ENCODE peak calls at places on chromosomes 3 and 15, in nine cellular contexts. K, P, X, D, A, T, Q, M and N are unnamed samples.
A peak's percentile ranks its signal among the peaks of the same experiment; 100 is the strongest.

GRCh38 chr3:127566801-127567200 is 23.7 kb downstream of the TPRA1 start:
- DNase-seq in K (no peak), P (no peak), X (no peak), D (no peak), A (no peak), T (peak; percentile 20), Q (no peak), M (no peak), N (no peak)

GRCh38 chr3:133712017-133712416 is 34.2 kb upstream of the TF start:
- DNase-seq in K (no peak), P (no peak), X (no peak), D (no peak), A (no peak), T (no peak), Q (no peak), M (no peak), N (no peak)

GRCh38 chr3:195080125-195080524 is 190.8 kb downstream of the XXYLT1 start:
- DNase-seq in K (peak; percentile 45), P (no peak), X (no peak), D (no peak), A (no peak), T (no peak), Q (no peak), M (no peak), N (no peak)

GRCh38 chr3:13451301-13451673 is 28.8 kb upstream of the HDAC11 start:
- DNase-seq in K (peak; percentile 55), P (no peak), X (no peak), D (no peak), A (no peak), T (peak; percentile 46), Q (no peak), M (no peak), N (no peak)

GRCh38 chr15:68252925-68253534 is 23.5 kb upstream of the CLN6 start:
- DNase-seq in K (no peak), P (no peak), X (peak; percentile 94), D (peak; percentile 72), A (peak; percentile 37), T (peak; percentile 76), Q (no peak), M (no peak), N (no peak)

GRCh38 chr15:96340611-96341464 is 10.3 kb downstream of the NR2F2 start:
- DNase-seq in K (peak; percentile 56), P (no peak), X (peak; percentile 71), D (no peak), A (no peak), T (peak; percentile 70), Q (peak; percentile 79), M (no peak), N (no peak)

GRCh38 chr3:31917303-31917903 is 63.7 kb downstream of the OSBPL10 start:
- DNase-seq in K (no peak), P (no peak), X (peak; percentile 25), D (no peak), A (no peak), T (no peak), Q (no peak), M (no peak), N (no peak)

GRCh38 chr15:55737373-55737772 is 5.6 kb downstream of the PRTG start:
- DNase-seq in K (no peak), P (no peak), X (peak; percentile 34), D (no peak), A (no peak), T (peak; percentile 71), Q (no peak), M (no peak), N (no peak)

GRCh38 chr3:48716508-48716981 is 476 bp downstream of the IP6K2 start:
- DNase-seq in K (no peak), P (no peak), X (no peak), D (no peak), A (peak; percentile 26), T (peak; percentile 4), Q (no peak), M (no peak), N (no peak)

GRCh38 chr15:92392462-92392861 is 1.2 kb upstream of the ST8SIA2 start:
- DNase-seq in K (no peak), P (no peak), X (no peak), D (no peak), A (no peak), T (no peak), Q (no peak), M (no peak), N (no peak)

GRCh38 chr3:153615863-153616262 is 453.8 kb downstream of the RAP2B start:
- DNase-seq in K (no peak), P (no peak), X (no peak), D (no peak), A (no peak), T (no peak), Q (no peak), M (no peak), N (no peak)

GRCh38 chr15:73573572-73573971 is 59.6 kb downstream of the NPTN start:
- DNase-seq in K (no peak), P (no peak), X (peak; percentile 88), D (no peak), A (no peak), T (peak; percentile 44), Q (no peak), M (no peak), N (no peak)

GRCh38 chr3:46453526-46454208 is 11.0 kb downstream of the LTF start:
- DNase-seq in K (no peak), P (no peak), X (no peak), D (no peak), A (no peak), T (no peak), Q (no peak), M (no peak), N (no peak)

GRCh38 chr15:69562564-69562963 is 109.9 kb downstream of the RPLP1 start:
- DNase-seq in K (no peak), P (no peak), X (no peak), D (no peak), A (no peak), T (no peak), Q (no peak), M (no peak), N (no peak)

GRCh38 chr15:68055224-68055705 is 1.1 kb downstream of the PIAS1 start:
- DNase-seq in K (no peak), P (no peak), X (peak; percentile 72), D (no peak), A (peak; percentile 62), T (peak; percentile 57), Q (no peak), M (no peak), N (peak; percentile 53)

GRCh38 chr3:43773273-43774104 is 82.8 kb downstream of the ABHD5 start:
- DNase-seq in K (peak; percentile 64), P (no peak), X (peak; percentile 20), D (peak; percentile 18), A (no peak), T (peak; percentile 39), Q (no peak), M (no peak), N (peak; percentile 75)

GRCh38 chr15:31970007-31970406 is 60.3 kb upstream of the CHRNA7 start:
- DNase-seq in K (no peak), P (no peak), X (no peak), D (no peak), A (no peak), T (no peak), Q (no peak), M (no peak), N (no peak)

DNA sequence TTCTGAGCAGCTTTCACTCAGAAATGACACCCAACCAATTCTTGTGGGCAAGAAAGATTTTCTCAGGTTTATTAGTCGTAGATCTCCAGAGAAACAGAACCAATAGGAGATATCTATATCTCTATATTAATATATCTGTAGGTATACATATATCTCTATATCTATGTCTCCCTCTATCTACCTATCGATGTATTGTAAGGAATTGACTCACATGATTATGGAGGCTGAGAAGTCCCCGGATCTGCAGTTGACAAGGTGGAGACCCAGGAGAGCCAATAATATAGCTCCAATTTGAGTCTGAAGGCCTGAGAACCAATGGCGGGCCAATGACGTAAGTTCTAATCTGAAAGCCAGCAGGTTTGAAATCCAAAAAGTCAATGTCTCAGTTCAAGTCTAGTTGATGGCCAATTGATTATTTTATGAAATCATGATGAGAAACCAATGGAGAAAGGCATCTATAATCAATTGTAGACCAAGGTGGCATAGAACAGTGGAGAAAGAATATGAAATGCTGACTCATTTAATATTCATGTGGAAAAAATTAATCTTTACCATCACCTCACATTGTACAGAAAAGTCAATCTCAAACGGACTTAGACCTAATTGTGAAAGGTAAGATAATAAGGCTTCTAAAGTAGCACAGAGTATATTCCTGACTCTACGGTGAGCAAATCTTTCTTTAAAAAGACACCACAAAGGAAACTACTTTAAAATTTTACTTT is 65.6 kb upstream of the CHRNA7 start:
- DNase-seq in K (no peak), P (no peak), X (no peak), D (no peak), A (no peak), T (no peak), Q (no peak), M (no peak), N (no peak)
- TF ChIP-seq CTCF in K (no peak), P (peak; percentile 17), X (no peak), D (no peak), A (no peak), T (no peak), Q (no peak), M (no peak), N (no peak)

GRCh38 chr15:75720787-75721461 is 8.3 kb upstream of the CSPG4 start:
- DNase-seq in K (peak; percentile 79), P (no peak), X (peak; percentile 15), D (peak; percentile 50), A (no peak), T (peak; percentile 61), Q (peak; percentile 80), M (no peak), N (peak; percentile 51)
- TF ChIP-seq CTCF in K (peak; percentile 23), P (peak; percentile 62), X (peak; percentile 19), D (peak; percentile 69), A (no peak), T (no peak), Q (peak; percentile 21), M (no peak), N (peak; percentile 20)

DNA sequence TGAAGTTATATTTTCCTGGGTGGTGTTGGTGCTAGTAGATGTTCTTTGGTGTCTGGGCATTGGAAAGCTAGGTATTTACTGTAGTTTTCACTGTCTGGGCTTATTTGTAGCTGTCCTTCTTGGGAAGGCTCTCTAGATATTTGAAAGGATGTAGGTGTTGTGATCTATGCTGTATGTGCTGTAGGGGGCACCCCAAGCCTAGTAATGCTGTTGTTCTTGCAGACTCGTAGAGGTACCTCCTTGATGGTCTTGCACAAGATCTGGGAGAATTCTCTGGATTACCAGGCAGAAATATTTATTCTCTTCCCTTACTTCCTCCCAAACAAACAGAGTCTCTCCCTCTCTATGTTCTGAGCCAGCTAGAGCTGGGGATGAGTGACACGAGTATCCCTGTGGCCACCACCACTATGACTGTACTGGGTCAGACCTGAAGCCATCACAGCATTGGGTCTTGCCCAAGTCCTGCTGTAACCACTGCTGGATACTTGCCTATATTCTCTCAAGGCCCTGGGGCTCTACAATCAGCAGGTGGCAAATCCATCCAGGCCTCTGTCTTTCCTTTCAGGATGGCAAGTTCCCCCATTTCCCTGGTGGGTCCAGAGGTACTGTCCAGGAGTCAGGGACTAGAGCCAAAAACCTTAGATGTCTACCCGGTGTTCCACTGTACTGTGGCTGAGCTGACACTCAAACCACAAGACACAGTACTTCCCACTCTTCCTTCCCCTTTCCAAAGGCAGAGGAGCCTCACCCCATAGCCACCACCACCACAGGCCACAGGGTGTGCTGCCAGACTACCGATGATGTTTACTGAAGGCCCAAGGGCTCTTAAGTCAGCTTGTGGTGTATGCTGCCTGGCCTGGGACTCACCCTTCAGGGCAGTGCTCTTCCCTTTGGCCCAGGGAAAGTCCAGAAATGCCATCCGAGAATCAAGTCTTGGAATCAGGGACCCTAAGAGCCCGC is 195.2 kb upstream of the DPPA4 start:
- DNase-seq in K (no peak), P (no peak), X (peak; percentile 84), D (peak; percentile 35), A (peak; percentile 42), T (peak; percentile 81), Q (no peak), M (peak; percentile 16), N (no peak)
- TF ChIP-seq CTCF in K (peak; percentile 31), P (peak; percentile 45), X (peak; percentile 57), D (peak; percentile 60), A (no peak), T (peak; percentile 52), Q (peak; percentile 33), M (peak; percentile 26), N (no peak)

GRCh38 chr3:174397848-174398247 is 461.3 kb upstream of the NAALADL2 start:
- DNase-seq in K (no peak), P (no peak), X (peak; percentile 72), D (peak; percentile 1), A (no peak), T (peak; percentile 30), Q (no peak), M (no peak), N (no peak)
- TF ChIP-seq CTCF in K (peak; percentile 43), P (peak; percentile 54), X (peak; percentile 56), D (no peak), A (no peak), T (peak; percentile 29), Q (peak; percentile 49), M (peak; percentile 25), N (peak; percentile 58)